ENCODE peak calls at places on chromosomes 13 and 19, in nine cellular contexts. Z, D, U, S, W, J, C, F and N are unnamed samples.

GRCh38 chr19:42497492-42498226 is 30.6 kb downstream of the CEACAM1 start:
- DNase-seq in F (no peak), U (no peak), D (peak; percentile 10), S (peak; percentile 70), Z (peak; percentile 70), C (peak; percentile 58), W (no peak), J (no peak), N (no peak)

GRCh38 chr13:74770361-74770760 is 636.2 kb upstream of the KLF12 start:
- DNase-seq in F (peak; percentile 61), J (peak; percentile 93), C (no peak), S (no peak), D (no peak), W (no peak), Z (no peak), U (no peak), N (no peak)

GRCh38 chr19:38079926-38080380 is 144.1 kb downstream of the DPF1 start:
- DNase-seq in U (no peak), Z (peak; percentile 85), F (peak; percentile 62), J (peak; percentile 91), S (peak; percentile 57), C (peak; percentile 44), D (no peak), W (peak; percentile 44), N (no peak)

GRCh38 chr13:76471486-76471885 is 414.7 kb downstream of the KCTD12 start:
- DNase-seq in F (no peak), D (no peak), J (no peak), W (no peak), U (no peak), Z (no peak), S (no peak), C (no peak), N (no peak)

GRCh38 chr19:33868821-33869412 is 72.2 kb downstream of the KCTD15 start:
- DNase-seq in D (peak; percentile 30), S (no peak), Z (no peak), U (no peak), C (peak; percentile 44), F (peak; percentile 17), J (no peak), W (peak; percentile 23), N (no peak)

GRCh38 chr13:73661687-73662425 is 472.3 kb downstream of the KLF12 start:
- DNase-seq in F (no peak), D (no peak), J (no peak), C (no peak), S (no peak), Z (no peak), U (no peak), W (no peak), N (no peak)

GRCh38 chr13:113630804-113631203 is 27.2 kb downstream of the ATP4B start:
- DNase-seq in S (no peak), Z (no peak), J (no peak), D (no peak), W (no peak), C (no peak), U (no peak), F (no peak), N (peak; percentile 12)

GRCh38 chr19:41546386-41546789 is 29.6 kb upstream of the CEACAM21 start:
- DNase-seq in Z (peak; percentile 82), D (no peak), J (no peak), W (no peak), S (no peak), C (no peak), U (no peak), F (no peak), N (no peak)

GRCh38 chr13:108249150-108249549 is 20.4 kb upstream of the TNFSF13B start:
- DNase-seq in U (no peak), W (no peak), Z (peak; percentile 40), S (no peak), D (no peak), J (no peak), F (no peak), C (no peak), N (no peak)

GRCh38 chr13:72849571-72849970 is 67.6 kb downstream of the PIBF1 start:
- DNase-seq in Z (no peak), U (no peak), D (no peak), W (no peak), J (peak; percentile 4), F (peak; percentile 1), S (no peak), C (no peak), N (no peak)

GRCh38 chr19:49217382-49217781 is 59.8 kb downstream of the TRPM4 start:
- DNase-seq in F (peak; percentile 54), U (peak; percentile 1), J (peak; percentile 15), S (no peak), C (no peak), Z (no peak), W (no peak), D (peak; percentile 27), N (no peak)

GRCh38 chr19:1237754-1238372 is at the start of gene CBARP:
- DNase-seq in S (no peak), D (peak; percentile 87), U (peak; percentile 72), C (peak; percentile 40), F (peak; percentile 34), Z (no peak), W (peak; percentile 55), J (no peak), N (peak; percentile 74)

GRCh38 chr19:1780272-1780957 is 27.1 kb downstream of the ONECUT3 start:
- DNase-seq in C (no peak), J (peak; percentile 40), F (peak; percentile 26), D (no peak), S (peak; percentile 53), W (no peak), Z (peak; percentile 41), U (peak; percentile 53), N (no peak)

GRCh38 chr19:37933965-37934364 is 27.0 kb downstream of the SIPA1L3 start:
- DNase-seq in F (no peak), W (peak; percentile 28), C (peak; percentile 63), D (peak; percentile 89), Z (no peak), S (peak; percentile 37), J (no peak), U (no peak), N (peak; percentile 54)

GRCh38 chr19:12838893-12839656 is 760 bp downstream of the MAST1 start:
- DNase-seq in J (no peak), S (no peak), U (no peak), D (no peak), F (no peak), W (no peak), C (no peak), Z (no peak), N (peak; percentile 47)

GRCh38 chr13:44117351-44117750 is 237.6 kb downstream of the LACC1 start:
- DNase-seq in F (peak; percentile 84), J (no peak), S (no peak), D (no peak), Z (peak; percentile 6), W (no peak), U (no peak), C (no peak), N (no peak)

GRCh38 chr13:44111701-44112100 is 232.0 kb downstream of the LACC1 start:
- DNase-seq in W (no peak), U (no peak), J (no peak), Z (no peak), D (no peak), C (peak; percentile 37), S (no peak), F (no peak), N (no peak)

GRCh38 chr13:44112700-44113329 is 233.1 kb downstream of the LACC1 start:
- DNase-seq in F (no peak), J (no peak), C (no peak), W (no peak), D (no peak), Z (no peak), S (no peak), U (no peak), N (no peak)

GRCh38 chr13:44120814-44121505 is 241.3 kb downstream of the LACC1 start:
- DNase-seq in W (no peak), C (no peak), S (no peak), Z (no peak), U (no peak), J (no peak), D (no peak), F (no peak), N (no peak)

DNA sequence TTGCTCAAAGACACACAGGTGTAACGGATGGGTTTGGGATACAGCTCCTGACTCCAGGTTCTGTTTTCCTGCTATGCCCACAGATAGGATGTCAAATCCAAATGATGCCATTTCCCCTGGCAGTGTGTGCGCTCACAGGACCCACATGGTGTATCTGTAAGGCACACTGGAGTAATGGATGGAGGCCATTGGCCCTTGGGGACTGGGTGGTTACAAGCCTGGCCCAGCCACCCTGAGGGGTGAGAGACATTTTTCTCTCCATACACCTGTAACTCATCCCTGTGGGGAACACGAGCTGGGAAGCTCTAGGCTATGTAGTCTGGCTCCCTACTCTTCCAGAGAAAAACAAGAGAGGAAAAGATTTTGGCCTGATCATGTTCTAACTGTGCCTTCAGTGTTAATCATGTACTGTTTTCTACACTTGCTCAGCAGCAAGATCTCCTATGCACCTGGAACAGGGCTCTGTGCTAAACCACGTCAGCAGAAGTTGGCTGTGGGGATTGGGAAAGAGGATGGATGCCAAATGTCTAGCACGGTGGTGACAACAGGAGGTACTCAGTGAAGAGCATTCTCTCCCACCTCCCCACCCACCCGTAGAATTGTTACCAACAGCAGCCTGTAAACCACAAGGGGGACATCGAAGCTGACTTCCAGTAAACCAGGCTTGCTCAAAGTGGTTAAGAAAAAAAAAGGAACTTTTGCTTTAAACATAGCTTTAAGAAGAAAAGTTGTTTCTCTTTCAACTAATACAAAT is 237.0 kb downstream of the LACC1 start:
- DNase-seq in U (no peak), F (peak; percentile 37), C (no peak), J (no peak), W (no peak), D (peak; percentile 28), S (no peak), Z (no peak), N (no peak)
- TF ChIP-seq CTCF in U (no peak), F (peak; percentile 15), C (no peak), J (peak; percentile 17), W (no peak), D (peak; percentile 28), S (no peak), Z (no peak), N (no peak)

DNA sequence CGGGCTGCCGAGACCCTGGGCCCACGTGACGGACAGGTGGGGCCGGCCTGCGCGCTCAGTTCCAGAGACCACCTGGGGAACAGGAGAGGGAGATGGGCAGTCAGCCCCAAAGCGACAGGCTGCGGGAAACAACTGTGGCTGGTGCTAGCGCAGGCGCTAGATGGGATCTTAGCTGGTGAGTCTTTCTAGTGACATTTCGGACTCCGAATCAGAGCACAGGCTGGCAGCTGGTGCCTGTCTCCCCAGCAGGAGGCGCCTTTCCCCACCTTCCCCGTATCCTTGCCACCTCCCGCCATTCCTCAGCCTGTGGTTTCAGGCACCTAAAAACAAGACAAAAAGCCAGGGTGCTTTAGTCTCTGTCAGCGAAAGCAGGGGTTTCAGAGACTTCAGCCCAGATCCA is 19.4 kb upstream of the RANBP3 start:
- DNase-seq in Z (no peak), C (no peak), U (no peak), J (no peak), S (no peak), W (no peak), F (no peak), D (no peak), N (peak; percentile 60)
- TF ChIP-seq CTCF in Z (no peak), C (no peak), U (no peak), J (peak; percentile 60), S (no peak), W (no peak), F (no peak), D (no peak), N (no peak)

GRCh38 chr13:30802501-30802900 is 67.2 kb downstream of the ALOX5AP start:
- DNase-seq in U (no peak), W (no peak), J (no peak), D (no peak), C (no peak), Z (no peak), S (no peak), F (no peak), N (no peak)
- TF ChIP-seq CTCF in U (no peak), W (no peak), J (no peak), D (no peak), C (no peak), Z (no peak), S (no peak), F (no peak), N (no peak)

GRCh38 chr13:33799950-33800592 is 17.9 kb upstream of the RFC3 start:
- DNase-seq in D (peak; percentile 25), U (no peak), C (no peak), W (no peak), J (peak; percentile 40), Z (peak; percentile 7), F (peak; percentile 58), S (no peak), N (no peak)
- TF ChIP-seq CTCF in D (peak; percentile 62), U (no peak), C (peak; percentile 19), W (no peak), J (peak; percentile 68), Z (peak; percentile 7), F (peak; percentile 53), S (no peak), N (no peak)